ENCODE peak calls at places on chromosome 20, in nine cellular contexts. One of them, this sample, is unnamed.

GRCh38 chr20:41200446-41201202 is 63.3 kb downstream of the PLCG1 start:
- DNase-seq in MCF 10A: no peak
- DNase-seq in NCI-H1417: no peak
- DNase-seq in islet precursor cell: no peak
- DNase-seq in renal cortical epithelial cell: no peak
- DNase-seq in T-helper 9 cell: no peak
- DNase-seq in GM04504: no peak
- DNase-seq in stimulated activated CD4-positive, alpha-beta T cell treated with anti-CD3 and anti-CD28 coated beads, Interleukin-1b, Interleukin-23, amount 100 ng/mL, for 1 hour: no peak
- DNase-seq in non-pigmented ciliary epithelial cell: no peak
- DNase-seq in this sample: no peak

GRCh38 chr20:59955131-59955796 is 3.0 kb upstream of the CDH26 start:
- DNase-seq in T-helper 9 cell: no peak
- DNase-seq in renal cortical epithelial cell: peak
- DNase-seq in NCI-H1417: peak
- DNase-seq in MCF 10A: no peak
- DNase-seq in GM04504: no peak
- DNase-seq in non-pigmented ciliary epithelial cell: no peak
- DNase-seq in islet precursor cell: no peak
- DNase-seq in stimulated activated CD4-positive, alpha-beta T cell treated with anti-CD3 and anti-CD28 coated beads, Interleukin-1b, Interleukin-23, amount 100 ng/mL, for 1 hour: no peak
- DNase-seq in this sample: no peak

GRCh38 chr20:46523696-46524328 is 10.5 kb upstream of the ZNF334 start:
- DNase-seq in NCI-H1417: no peak
- DNase-seq in non-pigmented ciliary epithelial cell: no peak
- DNase-seq in GM04504: no peak
- DNase-seq in stimulated activated CD4-positive, alpha-beta T cell treated with anti-CD3 and anti-CD28 coated beads, Interleukin-1b, Interleukin-23, amount 100 ng/mL, for 1 hour: no peak
- DNase-seq in renal cortical epithelial cell: no peak
- DNase-seq in T-helper 9 cell: no peak
- DNase-seq in MCF 10A: peak
- DNase-seq in islet precursor cell: no peak
- DNase-seq in this sample: no peak

GRCh38 chr20:2005359-2005758 is 11.5 kb upstream of the PDYN start:
- DNase-seq in islet precursor cell: peak
- DNase-seq in renal cortical epithelial cell: no peak
- DNase-seq in MCF 10A: no peak
- DNase-seq in non-pigmented ciliary epithelial cell: no peak
- DNase-seq in NCI-H1417: no peak
- DNase-seq in stimulated activated CD4-positive, alpha-beta T cell treated with anti-CD3 and anti-CD28 coated beads, Interleukin-1b, Interleukin-23, amount 100 ng/mL, for 1 hour: no peak
- DNase-seq in GM04504: no peak
- DNase-seq in T-helper 9 cell: no peak
- DNase-seq in this sample: no peak

GRCh38 chr20:41833739-41834138 is 215.6 kb upstream of the CHD6 start:
- DNase-seq in non-pigmented ciliary epithelial cell: no peak
- DNase-seq in GM04504: no peak
- DNase-seq in islet precursor cell: no peak
- DNase-seq in T-helper 9 cell: no peak
- DNase-seq in stimulated activated CD4-positive, alpha-beta T cell treated with anti-CD3 and anti-CD28 coated beads, Interleukin-1b, Interleukin-23, amount 100 ng/mL, for 1 hour: no peak
- DNase-seq in NCI-H1417: no peak
- DNase-seq in renal cortical epithelial cell: no peak
- DNase-seq in MCF 10A: no peak
- DNase-seq in this sample: no peak

GRCh38 chr20:36368869-36369268 is 62.7 kb downstream of the DLGAP4 start:
- DNase-seq in stimulated activated CD4-positive, alpha-beta T cell treated with anti-CD3 and anti-CD28 coated beads, Interleukin-1b, Interleukin-23, amount 100 ng/mL, for 1 hour: no peak
- DNase-seq in renal cortical epithelial cell: no peak
- DNase-seq in T-helper 9 cell: no peak
- DNase-seq in islet precursor cell: no peak
- DNase-seq in NCI-H1417: no peak
- DNase-seq in non-pigmented ciliary epithelial cell: no peak
- DNase-seq in MCF 10A: no peak
- DNase-seq in GM04504: no peak
- DNase-seq in this sample: no peak

GRCh38 chr20:47574616-47575401 is 73.1 kb downstream of the NCOA3 start:
- DNase-seq in non-pigmented ciliary epithelial cell: no peak
- DNase-seq in NCI-H1417: peak
- DNase-seq in T-helper 9 cell: no peak
- DNase-seq in islet precursor cell: no peak
- DNase-seq in GM04504: no peak
- DNase-seq in renal cortical epithelial cell: peak
- DNase-seq in stimulated activated CD4-positive, alpha-beta T cell treated with anti-CD3 and anti-CD28 coated beads, Interleukin-1b, Interleukin-23, amount 100 ng/mL, for 1 hour: no peak
- DNase-seq in MCF 10A: no peak
- DNase-seq in this sample: no peak

GRCh38 chr20:38167851-38168760 is 3.0 kb upstream of the TGM2 start:
- DNase-seq in GM04504: peak
- DNase-seq in stimulated activated CD4-positive, alpha-beta T cell treated with anti-CD3 and anti-CD28 coated beads, Interleukin-1b, Interleukin-23, amount 100 ng/mL, for 1 hour: no peak
- DNase-seq in renal cortical epithelial cell: peak
- DNase-seq in T-helper 9 cell: no peak
- DNase-seq in non-pigmented ciliary epithelial cell: peak
- DNase-seq in islet precursor cell: peak
- DNase-seq in NCI-H1417: no peak
- DNase-seq in MCF 10A: peak
- DNase-seq in this sample: no peak

GRCh38 chr20:23027721-23028120 is 7.4 kb upstream of the SSTR4 start:
- DNase-seq in islet precursor cell: no peak
- DNase-seq in renal cortical epithelial cell: no peak
- DNase-seq in MCF 10A: no peak
- DNase-seq in GM04504: no peak
- DNase-seq in T-helper 9 cell: no peak
- DNase-seq in stimulated activated CD4-positive, alpha-beta T cell treated with anti-CD3 and anti-CD28 coated beads, Interleukin-1b, Interleukin-23, amount 100 ng/mL, for 1 hour: no peak
- DNase-seq in NCI-H1417: no peak
- DNase-seq in non-pigmented ciliary epithelial cell: no peak
- DNase-seq in this sample: no peak

This sample was measured in H1.